ENCODE peak calls at places on chromosomes 13 and 19, in nine cellular contexts. G is glomerular endothelial cell, B is IMR-90, Y is G401, K is midbrain, F is RPMI8226, A is anterior cingulate cortex, U is endothelial cell of umbilical vein, X is NCI-H2171. O is an unnamed sample.

GRCh38 chr13:98171806-98172569 is 5.1 kb downstream of the RNF113B start:
- DNase-seq in G (no peak), B (peak; percentile 32), Y (peak; percentile 76), K (peak; percentile 45), F (no peak), A (no peak), U (peak; percentile 48), X (no peak), O (no peak)

GRCh38 chr19:53659292-53659691 is 27.5 kb downstream of the DPRX start:
- DNase-seq in G (peak; percentile 14), B (no peak), Y (peak; percentile 10), K (peak; percentile 53), F (peak; percentile 39), A (peak; percentile 17), U (no peak), X (no peak), O (no peak)

GRCh38 chr19:41426952-41427646 is at the start of gene B3GNT8:
- DNase-seq in G (no peak), B (peak; percentile 34), Y (peak; percentile 58), K (no peak), F (no peak), A (no peak), U (peak; percentile 60), X (peak; percentile 76), O (no peak)

GRCh38 chr13:89550842-89551422 is 1796.6 kb upstream of the MIR17HG start:
- DNase-seq in G (peak; percentile 12), B (no peak), Y (no peak), K (no peak), F (no peak), A (no peak), U (peak; percentile 36), X (no peak), O (no peak)

GRCh38 chr13:24746618-24747247 is 17.2 kb upstream of the RNF17 start:
- DNase-seq in G (no peak), B (no peak), Y (no peak), K (no peak), F (peak; percentile 9), A (no peak), U (no peak), X (no peak), O (no peak)

GRCh38 chr19:21610787-21611186 is 105.4 kb downstream of the ZNF429 start:
- DNase-seq in G (no peak), B (no peak), Y (no peak), K (no peak), F (no peak), A (no peak), U (no peak), X (no peak), O (no peak)

GRCh38 chr13:90594694-90595093 is 752.8 kb upstream of the MIR17HG start:
- DNase-seq in G (no peak), B (peak; percentile 23), Y (no peak), K (no peak), F (no peak), A (no peak), U (no peak), X (no peak), O (no peak)

GRCh38 chr19:49559928-49560327 is 20.4 kb downstream of the NOSIP start:
- DNase-seq in G (no peak), B (no peak), Y (no peak), K (no peak), F (no peak), A (no peak), U (no peak), X (no peak), O (no peak)

GRCh38 chr19:17209126-17210036 is 5.8 kb upstream of the USE1 start:
- DNase-seq in G (no peak), B (peak; percentile 20), Y (peak; percentile 42), K (no peak), F (no peak), A (no peak), U (peak; percentile 43), X (no peak), O (peak; percentile 39)

O was measured in CD4-positive, CD25-positive, alpha-beta regulatory T cell.